ENCODE peak calls at places on chromosomes 6 and 20, in six cellular contexts. M, A, N, J, F and D are unnamed samples.

GRCh38 chr6:35973670-35974222 is 50.7 kb downstream of the SLC26A8 start:
- DNase-seq in A (no peak), M (no peak), N (no peak), F (no peak), J (no peak), D (no peak)

GRCh38 chr6:90076471-90076870 is 182.2 kb downstream of the GJA10 start:
- DNase-seq in J (no peak), M (no peak), N (no peak), F (no peak), A (no peak), D (no peak)

GRCh38 chr20:32621071-32621913 is 36.2 kb upstream of the NOL4L start:
- DNase-seq in M (no peak), N (no peak), A (no peak), F (no peak), J (peak; percentile 83), D (no peak)

GRCh38 chr6:148989585-148989984 is 242.8 kb downstream of the UST start:
- DNase-seq in M (no peak), J (no peak), A (no peak), N (no peak), F (no peak), D (no peak)

GRCh38 chr6:168049277-168049676 is 29.7 kb downstream of the FRMD1 start:
- DNase-seq in N (no peak), J (no peak), M (no peak), F (no peak), A (no peak), D (no peak)

GRCh38 chr6:81806793-81807565 is 54.5 kb upstream of the TENT5A start:
- DNase-seq in N (no peak), A (no peak), M (no peak), F (no peak), J (no peak), D (no peak)

GRCh38 chr6:106648651-106649308 is 19.4 kb downstream of the QRSL1 start:
- DNase-seq in A (no peak), N (no peak), F (no peak), M (no peak), J (no peak), D (no peak)

GRCh38 chr6:42984924-42985475 is 630 bp downstream of the PPP2R5D start:
- DNase-seq in F (no peak), A (no peak), N (no peak), M (no peak), J (no peak), D (peak; percentile 24)

GRCh38 chr6:16369989-16370388 is 131.6 kb downstream of the GMPR start:
- DNase-seq in N (no peak), M (no peak), A (no peak), J (no peak), F (no peak), D (no peak)

GRCh38 chr6:34324738-34325444 is 67.6 kb downstream of the NUDT3 start:
- DNase-seq in J (peak; percentile 47), N (no peak), A (peak; percentile 51), F (peak; percentile 58), M (no peak), D (peak; percentile 64)

GRCh38 chr6:106431972-106432371 is 71.5 kb downstream of the CRYBG1 start:
- DNase-seq in M (no peak), N (no peak), J (no peak), A (no peak), F (no peak), D (peak; percentile 57)

GRCh38 chr6:73515204-73516101 is 5.4 kb downstream of the EEF1A1 start:
- DNase-seq in J (peak; percentile 51), A (peak; percentile 7), N (peak; percentile 16), M (no peak), F (peak; percentile 92), D (peak; percentile 91)